ENCODE peak calls at places on chromosomes 13 and 19, in seven cellular contexts. A, R, B, T, C, F and H are unnamed samples.

GRCh38 chr13:113403255-113404104 is 39.5 kb upstream of the GRTP1 start:
- DNase-seq in B (no peak), C (no peak), A (no peak), R (no peak), T (no peak), F (peak), H (no peak)

GRCh38 chr19:55086730-55087541 is 11.3 kb downstream of the EPS8L1 start:
- DNase-seq in R (no peak), B (peak), F (peak), C (peak), A (peak), T (peak), H (peak)

GRCh38 chr19:39212377-39212742 is 8.3 kb upstream of the SYCN start:
- DNase-seq in B (no peak), R (no peak), A (no peak), F (peak), T (no peak), C (peak), H (peak)

GRCh38 chr19:44708940-44709339 is 10.0 kb downstream of the CEACAM16 start:
- DNase-seq in T (no peak), F (no peak), A (no peak), R (no peak), C (no peak), B (no peak), H (no peak)

GRCh38 chr13:43057653-43058317 is 34.4 kb downstream of the DNAJC15 start:
- DNase-seq in A (peak), T (peak), F (peak), B (no peak), C (no peak), R (no peak), H (no peak)

GRCh38 chr19:51181377-51181912 is 39.3 kb downstream of the SIGLEC7 start:
- DNase-seq in B (no peak), C (no peak), R (no peak), T (no peak), F (no peak), A (no peak), H (no peak)

GRCh38 chr19:47623151-47623920 is 14.4 kb downstream of the BICRA start:
- DNase-seq in F (no peak), A (no peak), T (no peak), R (no peak), C (no peak), B (no peak), H (no peak)

GRCh38 chr13:40146586-40147240 is 491.3 kb downstream of the COG6 start:
- DNase-seq in A (no peak), F (no peak), T (no peak), B (no peak), C (no peak), R (no peak), H (no peak)

GRCh38 chr13:31468114-31468902 is 268.5 kb downstream of the B3GLCT start:
- DNase-seq in C (no peak), A (no peak), R (no peak), B (no peak), T (no peak), F (no peak), H (no peak)

GRCh38 chr19:52694921-52695320 is 39.9 kb downstream of the ZNF611 start:
- DNase-seq in C (no peak), T (no peak), A (no peak), R (no peak), B (no peak), F (no peak), H (no peak)

DNA sequence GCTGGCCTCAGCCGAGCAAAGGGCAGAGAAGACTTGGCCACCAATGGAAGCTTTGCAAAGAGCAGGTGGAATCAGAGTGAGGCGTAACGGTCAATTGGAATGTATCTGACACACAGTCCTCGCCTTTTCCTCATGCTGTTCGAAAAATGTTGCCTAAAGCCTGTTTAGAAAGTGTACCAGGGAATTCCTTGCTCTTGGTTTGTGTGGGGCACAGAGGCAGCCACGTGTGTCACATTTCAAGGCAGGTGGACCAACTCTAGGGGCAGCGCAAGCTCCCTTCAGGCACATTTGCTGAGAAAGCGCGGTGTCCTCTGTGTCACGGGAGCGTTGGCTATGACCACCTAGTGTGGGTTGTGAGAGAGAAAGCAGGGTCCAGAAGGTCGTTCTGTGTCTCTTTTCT is 118.7 kb upstream of the SPATA13 start:
- DNase-seq in F (no peak), T (no peak), A (no peak), C (no peak), R (no peak), B (no peak), H (no peak)
- TF ChIP-seq CTCF in F (no peak), T (no peak), A (no peak), C (no peak), R (no peak), B (no peak), H (no peak)

GRCh38 chr13:111022241-111022640 is 92.9 kb upstream of the ARHGEF7 start:
- DNase-seq in T (no peak), F (no peak), A (no peak), R (no peak), B (no peak), C (no peak), H (no peak)
- TF ChIP-seq CTCF in T (no peak), F (no peak), A (no peak), R (no peak), B (no peak), C (no peak), H (no peak)

DNA sequence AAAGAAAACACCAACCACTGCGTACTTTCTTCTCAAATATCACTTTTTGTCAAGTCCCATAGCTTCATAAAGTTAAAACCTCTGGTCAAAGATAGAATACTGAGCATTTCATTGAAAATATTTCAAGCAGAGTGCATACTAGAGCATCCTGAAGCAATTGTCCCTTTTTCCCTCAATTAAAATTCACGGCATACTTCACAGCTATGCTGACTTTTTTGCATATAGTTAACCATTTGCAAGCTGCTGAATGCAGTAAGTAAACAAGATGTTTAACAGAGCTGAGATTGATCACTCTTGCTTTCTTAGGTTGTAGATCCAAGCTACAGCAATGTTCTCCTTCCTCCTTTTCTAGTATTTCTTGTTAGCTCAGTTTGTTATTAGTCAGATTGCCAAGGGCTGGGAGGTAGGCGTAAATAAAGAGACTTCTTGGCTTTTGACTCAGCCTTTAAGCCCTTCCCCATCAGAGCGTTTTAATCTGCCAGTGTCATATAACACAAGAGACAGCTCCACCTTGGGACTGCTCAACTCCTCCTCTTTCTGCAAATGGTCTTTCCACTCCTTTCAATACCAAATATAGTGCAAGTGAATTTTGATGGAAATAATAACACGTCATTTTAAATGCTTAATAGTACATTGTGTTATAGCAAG is at the start of gene SLITRK6:
- DNase-seq in C (no peak), A (peak), F (no peak), B (no peak), R (peak), T (peak), H (peak)
- TF ChIP-seq CTCF in C (no peak), A (no peak), F (no peak), B (no peak), R (peak), T (peak), H (no peak)

GRCh38 chr13:110869805-110870706 is 44.8 kb downstream of the ANKRD10 start:
- DNase-seq in R (peak), F (peak), B (no peak), C (no peak), T (peak), A (peak), H (no peak)
- TF ChIP-seq CTCF in R (no peak), F (no peak), B (no peak), C (no peak), T (peak), A (no peak), H (no peak)

GRCh38 chr13:36848228-36848982 is 29.4 kb downstream of the RFXAP start:
- DNase-seq in B (no peak), R (no peak), C (no peak), F (peak), T (no peak), A (peak), H (no peak)
- TF ChIP-seq CTCF in B (no peak), R (no peak), C (peak), F (no peak), T (peak), A (no peak), H (no peak)